ENCODE peak calls at places on chromosomes 12 and 14, in five cellular contexts. Z is GM12865, R is mucosa of descending colon, L is foreskin fibroblast, F is epithelial cell of proximal tubule. X is an unnamed sample.

GRCh38 chr12:14403711-14404164 is 38.3 kb downstream of the ATF7IP start:
- DNase-seq in Z (peak), R (no peak), L (peak), F (no peak), X (peak)

GRCh38 chr12:50326636-50327284 is 43.4 kb upstream of the LIMA1 start:
- DNase-seq in Z (no peak), R (no peak), L (peak), F (no peak), X (no peak)

GRCh38 chr12:99232324-99232723 is 415.2 kb upstream of the GARIN6 start:
- DNase-seq in Z (no peak), R (no peak), L (no peak), F (no peak), X (no peak)

GRCh38 chr14:23361763-23362162 is 3.2 kb downstream of the EFS start:
- DNase-seq in Z (no peak), R (no peak), L (no peak), F (no peak), X (no peak)

GRCh38 chr12:10408842-10409241 is 715 bp downstream of the KLRC4 start:
- DNase-seq in Z (no peak), R (no peak), L (no peak), F (no peak), X (no peak)

GRCh38 chr12:27841392-27841882 is 61.4 kb upstream of the MANSC4 start:
- DNase-seq in Z (no peak), R (no peak), L (peak), F (no peak), X (peak)

GRCh38 chr12:113299619-113300237 is 35.2 kb downstream of the SLC8B1 start:
- DNase-seq in Z (no peak), R (peak), L (peak), F (peak), X (peak)

GRCh38 chr14:75476274-75476995 is 45.8 kb upstream of the BATF start:
- DNase-seq in Z (no peak), R (no peak), L (no peak), F (no peak), X (no peak)

GRCh38 chr12:91171475-91171874 is 11.1 kb downstream of the DCN start:
- DNase-seq in Z (no peak), R (no peak), L (no peak), F (no peak), X (no peak)

GRCh38 chr12:113808095-113808951 is 157.8 kb downstream of the RBM19 start:
- DNase-seq in Z (no peak), R (no peak), L (no peak), F (no peak), X (no peak)

GRCh38 chr12:87025976-87026375 is 769.8 kb upstream of the MGAT4C start:
- DNase-seq in Z (no peak), R (no peak), L (no peak), F (no peak), X (no peak)

GRCh38 chr12:131044136-131044535 is 90.4 kb downstream of the ADGRD1 start:
- DNase-seq in Z (no peak), R (peak), L (no peak), F (no peak), X (no peak)

GRCh38 chr14:91046488-91047072 is 13.9 kb downstream of the RPS6KA5 start:
- DNase-seq in Z (no peak), R (no peak), L (no peak), F (no peak), X (no peak)

GRCh38 chr12:11730299-11731041 is 81.0 kb downstream of the ETV6 start:
- DNase-seq in Z (peak), R (peak), L (no peak), F (no peak), X (no peak)

GRCh38 chr12:105331805-105332251 is 1.3 kb downstream of the C12orf75 start:
- DNase-seq in Z (peak), R (no peak), L (peak), F (no peak), X (no peak)

GRCh38 chr14:94679941-94680340 is 67.8 kb downstream of the SERPINA3 start:
- DNase-seq in Z (no peak), R (no peak), L (no peak), F (no peak), X (no peak)

GRCh38 chr12:3651585-3652424 is 101.1 kb downstream of the CRACR2A start:
- DNase-seq in Z (no peak), R (no peak), L (peak), F (no peak), X (no peak)

GRCh38 chr14:35404496-35405303 is at the start of gene NFKBIA:
- DNase-seq in Z (peak), R (peak), L (peak), F (no peak), X (no peak)

GRCh38 chr14:35405304-35405996 is 901 bp upstream of the NFKBIA start:
- DNase-seq in Z (peak), R (no peak), L (peak), F (no peak), X (no peak)

GRCh38 chr14:35404246-35404495 is 378 bp downstream of the NFKBIA start:
- DNase-seq in Z (no peak), R (no peak), L (no peak), F (no peak), X (no peak)

GRCh38 chr14:35406811-35407630 is 2.5 kb upstream of the NFKBIA start:
- DNase-seq in Z (peak), R (no peak), L (peak), F (no peak), X (no peak)

DNA sequence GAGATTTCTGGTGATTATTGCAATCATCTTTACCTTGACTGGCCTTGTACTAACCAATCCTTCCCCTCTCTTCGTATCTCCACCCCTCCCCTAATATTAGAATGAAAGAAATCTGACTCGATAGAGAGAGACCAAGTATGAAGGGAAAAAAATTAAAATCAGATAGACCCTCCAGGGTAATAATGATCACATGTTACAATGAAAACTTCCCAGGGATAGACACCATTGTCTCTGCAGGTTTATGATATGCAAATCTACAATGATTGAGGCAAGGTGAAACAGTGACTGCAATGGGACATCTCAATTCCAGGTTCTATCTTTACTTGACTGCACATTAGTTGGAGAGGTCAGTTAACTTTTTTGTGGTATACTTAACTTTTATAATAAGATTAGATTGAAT is 1.5 kb upstream of the NFKBIA start:
- DNase-seq in Z (no peak), R (no peak), L (no peak), F (no peak), X (no peak)
- H3K4me3 ChIP-seq in Z (no peak), R (no peak), L (no peak), F (no peak), X (no peak)

GRCh38 chr14:78222746-78223145 is 52.6 kb downstream of the NRXN3 start:
- DNase-seq in Z (no peak), R (no peak), L (no peak), F (no peak), X (no peak)
- TF ChIP-seq CTCF in Z (no peak), R (no peak), L (no peak), F (no peak), X (no peak)

GRCh38 chr12:122097641-122098364 is 19.2 kb downstream of the MLXIP start:
- DNase-seq in Z (no peak), R (peak), L (peak), F (no peak), X (no peak)
- H3K4me3 ChIP-seq in Z (no peak), R (no peak), L (no peak), F (no peak), X (no peak)

GRCh38 chr12:19648173-19648572 is 208.9 kb downstream of the AEBP2 start:
- DNase-seq in Z (peak), R (no peak), L (peak), F (no peak), X (no peak)
- TF ChIP-seq CTCF in Z (no peak), R (no peak), L (no peak), F (no peak), X (no peak)

GRCh38 chr12:77736219-77736965 is 94.3 kb upstream of the NAV3 start:
- DNase-seq in Z (no peak), R (no peak), L (no peak), F (no peak), X (no peak)
- H3K4me3 ChIP-seq in Z (no peak), R (no peak), L (no peak), F (no peak), X (no peak)

GRCh38 chr14:24429395-24430142 is at the start of the genes CBLN3 and KHNYN:
- DNase-seq in Z (peak), R (peak), L (peak), F (no peak), X (peak)
- TF ChIP-seq CTCF in Z (no peak), R (no peak), L (no peak), F (no peak), X (no peak)

X was measured in HFF-Myc.